ENCODE peak calls at places on chromosome 11, in six cellular contexts. K, M, U, L, T and N are unnamed samples.

GRCh38 chr11:36753960-36754359 is 155.9 kb upstream of the RAG2 start:
- DNase-seq in K (no peak), M (peak; percentile 47), U (no peak), L (no peak), T (no peak), N (no peak)

GRCh38 chr11:25211635-25212251 is 714.9 kb downstream of the LUZP2 start:
- DNase-seq in K (no peak), M (no peak), U (no peak), L (no peak), T (no peak), N (no peak)

GRCh38 chr11:106051103-106051502 is 26.0 kb downstream of the KBTBD3 start:
- DNase-seq in K (no peak), M (no peak), U (no peak), L (no peak), T (no peak), N (no peak)

GRCh38 chr11:71453911-71454304 is 905 bp downstream of the NADSYN1 start:
- DNase-seq in K (no peak), M (no peak), U (no peak), L (no peak), T (no peak), N (no peak)

GRCh38 chr11:95891423-95892177 is 32.3 kb downstream of the MTMR2 start:
- DNase-seq in K (no peak), M (no peak), U (no peak), L (no peak), T (peak; percentile 58), N (no peak)

GRCh38 chr11:69918231-69918937 is 99.2 kb upstream of the FGF3 start:
- DNase-seq in K (peak; percentile 54), M (peak; percentile 52), U (no peak), L (peak; percentile 74), T (no peak), N (no peak)

GRCh38 chr11:36376315-36376887 is 80.3 kb downstream of the PRR5L start:
- DNase-seq in K (peak; percentile 64), M (no peak), U (no peak), L (peak; percentile 32), T (peak; percentile 18), N (no peak)

GRCh38 chr11:123454060-123454651 is 24.1 kb downstream of the GRAMD1B start:
- DNase-seq in K (no peak), M (no peak), U (no peak), L (no peak), T (peak; percentile 61), N (no peak)

GRCh38 chr11:89275966-89276365 is 98.3 kb downstream of the TYR start:
- DNase-seq in K (no peak), M (no peak), U (no peak), L (no peak), T (no peak), N (no peak)

GRCh38 chr11:2086239-2087040 is 52.7 kb downstream of the IGF2 start:
- DNase-seq in K (peak; percentile 57), M (no peak), U (no peak), L (peak; percentile 11), T (no peak), N (no peak)

GRCh38 chr11:108847288-108847687 is 182.4 kb downstream of the DDX10 start:
- DNase-seq in K (no peak), M (no peak), U (no peak), L (no peak), T (no peak), N (no peak)

GRCh38 chr11:111148953-111149352 is 96.6 kb upstream of the POU2AF2 start:
- DNase-seq in K (no peak), M (no peak), U (no peak), L (no peak), T (peak; percentile 37), N (no peak)

GRCh38 chr11:17865765-17866428 is 131.3 kb downstream of the KCNC1 start:
- DNase-seq in K (no peak), M (no peak), U (no peak), L (no peak), T (peak; percentile 70), N (peak; percentile 75)

GRCh38 chr11:123483058-123483457 is 53.0 kb downstream of the GRAMD1B start:
- DNase-seq in K (no peak), M (no peak), U (no peak), L (no peak), T (peak; percentile 70), N (no peak)

GRCh38 chr11:5288108-5288911 is 13.4 kb downstream of the OR51B4 start:
- DNase-seq in K (no peak), M (no peak), U (no peak), L (peak; percentile 37), T (peak; percentile 80), N (no peak)
- TF ChIP-seq POLR2A in K (no peak), M (no peak), U (no peak), L (no peak), T (no peak), N (no peak)

DNA sequence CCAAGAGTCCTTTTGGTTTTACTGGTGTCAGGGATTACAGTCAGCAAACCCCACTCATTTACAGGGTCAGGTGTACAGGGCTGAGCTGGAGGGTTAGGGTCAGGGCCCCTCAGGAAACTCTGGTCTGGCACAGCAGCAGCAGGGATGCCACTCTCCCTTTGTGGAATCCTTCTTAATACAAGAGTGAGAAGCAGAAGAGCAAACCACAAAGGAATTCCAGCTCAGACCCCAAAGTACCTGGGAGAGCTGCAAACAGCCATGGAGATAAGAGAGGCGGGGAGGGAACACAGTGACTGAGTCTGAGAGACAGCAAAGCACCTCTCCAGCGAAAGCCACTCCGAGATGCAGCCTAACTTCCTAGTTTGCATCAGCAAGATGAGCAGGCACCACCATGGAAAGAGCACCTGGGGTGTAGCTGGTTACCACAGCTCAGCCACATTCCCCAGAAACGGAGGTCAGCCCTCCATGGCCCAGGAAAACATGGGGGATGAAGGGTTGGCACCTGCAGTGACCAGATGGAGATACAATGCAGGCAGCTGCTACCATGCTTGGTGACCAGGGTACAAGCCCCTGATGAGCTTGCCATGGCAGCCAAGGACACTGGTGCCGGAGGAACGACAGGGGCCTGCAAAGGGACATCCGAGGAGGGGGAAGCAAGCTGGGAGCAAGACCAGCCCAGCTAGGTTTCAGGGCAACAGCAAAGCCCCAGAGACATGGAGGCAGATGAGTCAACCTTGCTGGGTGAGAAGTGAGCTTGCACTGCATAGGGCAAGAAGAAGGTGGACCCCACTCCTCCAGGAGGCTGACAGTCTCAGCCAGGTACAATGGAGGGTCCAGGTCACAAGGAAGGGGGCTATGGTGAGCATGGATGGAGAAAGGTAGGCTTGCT is 3.9 kb downstream of the BET1L start:
- DNase-seq in K (no peak), M (no peak), U (no peak), L (peak; percentile 17), T (no peak), N (no peak)
- TF ChIP-seq POLR2A in K (no peak), M (no peak), U (no peak), L (no peak), T (no peak), N (no peak)

GRCh38 chr11:66111158-66111557 is 41.1 kb downstream of the PACS1 start:
- DNase-seq in K (no peak), M (no peak), U (no peak), L (no peak), T (no peak), N (no peak)

GRCh38 chr11:66112041-66112491 is 42.0 kb downstream of the PACS1 start:
- DNase-seq in K (no peak), M (no peak), U (no peak), L (no peak), T (no peak), N (no peak)

GRCh38 chr11:66115638-66116410 is 45.8 kb downstream of the PACS1 start:
- DNase-seq in K (no peak), M (no peak), U (no peak), L (no peak), T (peak; percentile 20), N (no peak)

GRCh38 chr11:66112640-66113098 is 42.6 kb downstream of the PACS1 start:
- DNase-seq in K (no peak), M (peak; percentile 16), U (no peak), L (no peak), T (peak; percentile 76), N (peak; percentile 25)

GRCh38 chr11:66113132-66113856 is 43.2 kb downstream of the PACS1 start:
- DNase-seq in K (no peak), M (no peak), U (no peak), L (no peak), T (peak; percentile 90), N (no peak)
- TF ChIP-seq POLR2A in K (no peak), M (no peak), U (no peak), L (no peak), T (no peak), N (no peak)

GRCh38 chr11:910589-911030 is at the start of gene CHID1:
- DNase-seq in K (peak; percentile 90), M (peak; percentile 90), U (no peak), L (peak; percentile 91), T (peak; percentile 67), N (peak; percentile 85)
- TF ChIP-seq POLR2A in K (no peak), M (peak; percentile 49), U (peak; percentile 45), L (no peak), T (no peak), N (no peak)

DNA sequence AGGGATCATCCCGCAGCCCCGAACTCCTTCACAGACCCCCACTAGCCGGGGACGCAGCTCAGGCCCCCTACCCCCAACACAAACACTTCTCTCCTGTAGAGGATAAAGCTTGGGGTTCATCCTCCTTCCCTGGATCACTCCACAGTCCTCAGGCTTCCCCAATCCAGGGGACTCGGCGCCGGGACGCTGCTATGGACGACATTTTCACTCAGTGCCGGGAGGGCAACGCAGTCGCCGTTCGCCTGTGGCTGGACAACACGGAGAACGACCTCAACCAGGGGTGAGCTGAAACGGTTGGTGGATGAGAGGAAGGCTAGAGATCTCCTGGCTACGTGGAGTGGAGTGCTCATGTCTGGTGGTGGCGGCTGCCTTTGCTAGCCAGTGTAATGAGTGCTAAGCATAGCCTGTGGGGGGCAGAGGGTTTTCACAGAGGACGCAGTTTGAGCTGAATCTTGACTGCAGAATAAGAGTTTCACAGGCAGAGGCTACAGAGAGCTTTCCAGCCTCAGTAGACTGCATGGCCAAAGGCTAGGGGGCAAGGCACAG is 580 bp downstream of the ILK start:
- DNase-seq in K (peak; percentile 79), M (peak; percentile 64), U (no peak), L (peak; percentile 45), T (peak; percentile 70), N (peak; percentile 74)
- TF ChIP-seq POLR2A in K (no peak), M (peak; percentile 66), U (no peak), L (no peak), T (no peak), N (peak; percentile 9)

GRCh38 chr11:67054851-67055523 is 1.7 kb upstream of the RHOD start:
- DNase-seq in K (no peak), M (peak; percentile 89), U (no peak), L (peak; percentile 74), T (peak; percentile 88), N (no peak)
- TF ChIP-seq POLR2A in K (no peak), M (peak; percentile 39), U (no peak), L (no peak), T (no peak), N (no peak)